ENCODE peak calls at places on chromosomes 13 and 19, in four cellular contexts. One of them, this sample, is unnamed.
A peak's percentile ranks its signal among the peaks of the same experiment; 100 is the strongest.

GRCh38 chr13:108020027-108020426 is 195.3 kb downstream of the LIG4 start:
- DNase-seq in transverse colon: no peak
- DNase-seq in tibial nerve: no peak
- DNase-seq in psoas muscle: no peak
- DNase-seq in this sample: no peak

GRCh38 chr19:45994989-45995714 is at the start of gene CCDC61:
- DNase-seq in transverse colon: peak; percentile 97
- DNase-seq in tibial nerve: peak; percentile 92
- DNase-seq in psoas muscle: peak; percentile 91
- DNase-seq in this sample: peak; percentile 85

GRCh38 chr19:6479836-6480398 is 1.7 kb downstream of the DENND1C start:
- DNase-seq in transverse colon: no peak
- DNase-seq in tibial nerve: no peak
- DNase-seq in psoas muscle: no peak
- DNase-seq in this sample: no peak

GRCh38 chr13:59497845-59498244 is 665.9 kb downstream of the DIAPH3 start:
- DNase-seq in transverse colon: no peak
- DNase-seq in tibial nerve: no peak
- DNase-seq in psoas muscle: no peak
- DNase-seq in this sample: no peak

GRCh38 chr13:32008518-32009175 is 22.9 kb upstream of the FRY start:
- DNase-seq in transverse colon: no peak
- DNase-seq in tibial nerve: no peak
- DNase-seq in psoas muscle: no peak
- DNase-seq in this sample: no peak

GRCh38 chr13:29579094-29579493 is 16.4 kb downstream of the SLC7A1 start:
- DNase-seq in transverse colon: no peak
- DNase-seq in tibial nerve: no peak
- DNase-seq in psoas muscle: no peak
- DNase-seq in this sample: no peak

GRCh38 chr19:38662508-38663155 is 15.2 kb downstream of the ACTN4 start:
- DNase-seq in transverse colon: no peak
- DNase-seq in tibial nerve: no peak
- DNase-seq in psoas muscle: no peak
- DNase-seq in this sample: no peak

GRCh38 chr13:111217661-111218060 is 102.6 kb downstream of the ARHGEF7 start:
- DNase-seq in transverse colon: no peak
- DNase-seq in tibial nerve: no peak
- DNase-seq in psoas muscle: no peak
- DNase-seq in this sample: no peak

GRCh38 chr13:31945202-31945978 is 86.2 kb upstream of the FRY start:
- DNase-seq in transverse colon: peak; percentile 27
- DNase-seq in tibial nerve: peak; percentile 31
- DNase-seq in psoas muscle: peak; percentile 84
- DNase-seq in this sample: no peak

GRCh38 chr13:30408319-30409101 is 13.8 kb upstream of the UBE2L5 start:
- DNase-seq in transverse colon: peak; percentile 97
- DNase-seq in tibial nerve: peak; percentile 93
- DNase-seq in psoas muscle: peak; percentile 97
- DNase-seq in this sample: peak; percentile 82

GRCh38 chr13:98632971-98633370 is 56.1 kb upstream of the STK24 start:
- DNase-seq in transverse colon: no peak
- DNase-seq in tibial nerve: no peak
- DNase-seq in psoas muscle: no peak
- DNase-seq in this sample: no peak

GRCh38 chr13:63124863-63125262 is 1709.2 kb upstream of the PCDH20 start:
- DNase-seq in transverse colon: no peak
- DNase-seq in tibial nerve: no peak
- DNase-seq in psoas muscle: no peak
- DNase-seq in this sample: no peak

GRCh38 chr13:87656311-87656710 is 14.9 kb upstream of the SLITRK5 start:
- DNase-seq in transverse colon: no peak
- DNase-seq in tibial nerve: no peak
- DNase-seq in psoas muscle: no peak
- DNase-seq in this sample: no peak

GRCh38 chr13:73544175-73544574 is 485.4 kb downstream of the KLF5 start:
- DNase-seq in transverse colon: no peak
- DNase-seq in tibial nerve: no peak
- DNase-seq in psoas muscle: no peak
- DNase-seq in this sample: no peak

GRCh38 chr19:16266586-16266942 is 58.1 kb upstream of the KLF2 start:
- DNase-seq in transverse colon: no peak
- DNase-seq in tibial nerve: no peak
- DNase-seq in psoas muscle: no peak
- DNase-seq in this sample: no peak

GRCh38 chr19:419721-420515 is 11.0 kb upstream of the C2CD4C start:
- DNase-seq in transverse colon: no peak
- DNase-seq in tibial nerve: no peak
- DNase-seq in psoas muscle: no peak
- DNase-seq in this sample: no peak

DNA sequence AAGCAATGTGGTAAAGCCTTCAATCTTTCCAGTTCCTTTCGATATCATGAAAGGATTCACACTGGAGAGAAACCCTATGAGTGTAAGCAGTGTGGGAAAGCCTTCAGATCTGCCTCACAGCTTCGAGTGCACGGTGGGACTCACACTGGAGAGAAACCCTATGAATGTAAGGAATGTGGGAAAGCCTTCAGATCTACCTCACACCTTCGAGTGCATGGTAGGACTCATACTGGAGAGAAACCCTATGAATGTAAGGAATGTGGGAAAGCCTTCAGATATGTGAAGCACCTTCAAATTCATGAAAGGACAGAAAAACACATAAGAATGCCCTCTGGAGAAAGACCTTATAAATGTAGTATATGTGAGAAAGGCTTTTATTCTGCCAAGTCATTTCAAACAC is 15.6 kb upstream of the ZNF763 start:
- DNase-seq in transverse colon: no peak
- DNase-seq in tibial nerve: no peak
- DNase-seq in psoas muscle: no peak
- DNase-seq in this sample: no peak
- H3K27ac ChIP-seq in transverse colon: no peak overlapping the region
- H3K27ac ChIP-seq in tibial nerve: no peak overlapping the region
- H3K27ac ChIP-seq in psoas muscle: no peak overlapping the region
- H3K27ac ChIP-seq in this sample: no peak overlapping the region

DNA sequence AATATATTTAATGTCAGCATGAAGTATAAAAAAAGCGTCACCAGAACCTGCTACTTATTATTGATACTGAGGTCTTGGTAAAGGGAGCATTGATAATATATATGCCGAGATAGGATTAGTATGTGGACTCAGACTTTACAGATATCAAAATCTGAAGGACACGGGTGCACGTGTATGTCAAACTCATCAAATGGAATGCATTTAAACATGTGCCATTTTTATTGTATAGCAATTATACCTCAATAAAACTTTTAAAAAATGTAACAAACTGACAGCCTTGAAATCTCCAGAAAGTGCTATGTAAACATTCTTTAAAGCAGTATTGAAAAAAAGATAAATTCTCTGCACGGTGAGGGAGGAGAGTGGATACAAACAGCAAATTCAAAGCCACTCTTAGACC is 157.9 kb downstream of the RNF17 start:
- DNase-seq in transverse colon: no peak
- DNase-seq in tibial nerve: no peak
- DNase-seq in psoas muscle: no peak
- DNase-seq in this sample: no peak
- H3K27ac ChIP-seq in transverse colon: peak overlapping the region; percentile 98
- H3K27ac ChIP-seq in tibial nerve: no peak overlapping the region
- H3K27ac ChIP-seq in psoas muscle: no peak overlapping the region
- H3K27ac ChIP-seq in this sample: no peak overlapping the region

GRCh38 chr19:3684817-3685410 is 15.4 kb downstream of the PIP5K1C start:
- DNase-seq in transverse colon: no peak
- DNase-seq in tibial nerve: no peak
- DNase-seq in psoas muscle: no peak
- DNase-seq in this sample: no peak

GRCh38 chr19:3682741-3683404 is 17.4 kb downstream of the PIP5K1C start:
- DNase-seq in transverse colon: no peak
- DNase-seq in tibial nerve: no peak
- DNase-seq in psoas muscle: no peak
- DNase-seq in this sample: no peak

GRCh38 chr19:3683405-3683865 is 16.8 kb downstream of the PIP5K1C start:
- DNase-seq in transverse colon: no peak
- DNase-seq in tibial nerve: no peak
- DNase-seq in psoas muscle: no peak
- DNase-seq in this sample: no peak

GRCh38 chr19:3682286-3682685 is 18.0 kb downstream of the PIP5K1C start:
- DNase-seq in transverse colon: no peak
- DNase-seq in tibial nerve: no peak
- DNase-seq in psoas muscle: no peak
- DNase-seq in this sample: no peak

GRCh38 chr19:3683866-3684816 is 16.1 kb downstream of the PIP5K1C start:
- DNase-seq in transverse colon: no peak
- DNase-seq in tibial nerve: no peak
- DNase-seq in psoas muscle: no peak
- DNase-seq in this sample: no peak
- H3K27ac ChIP-seq in transverse colon: no peak overlapping the region
- H3K27ac ChIP-seq in tibial nerve: no peak overlapping the region
- H3K27ac ChIP-seq in psoas muscle: no peak overlapping the region
- H3K27ac ChIP-seq in this sample: no peak overlapping the region

DNA sequence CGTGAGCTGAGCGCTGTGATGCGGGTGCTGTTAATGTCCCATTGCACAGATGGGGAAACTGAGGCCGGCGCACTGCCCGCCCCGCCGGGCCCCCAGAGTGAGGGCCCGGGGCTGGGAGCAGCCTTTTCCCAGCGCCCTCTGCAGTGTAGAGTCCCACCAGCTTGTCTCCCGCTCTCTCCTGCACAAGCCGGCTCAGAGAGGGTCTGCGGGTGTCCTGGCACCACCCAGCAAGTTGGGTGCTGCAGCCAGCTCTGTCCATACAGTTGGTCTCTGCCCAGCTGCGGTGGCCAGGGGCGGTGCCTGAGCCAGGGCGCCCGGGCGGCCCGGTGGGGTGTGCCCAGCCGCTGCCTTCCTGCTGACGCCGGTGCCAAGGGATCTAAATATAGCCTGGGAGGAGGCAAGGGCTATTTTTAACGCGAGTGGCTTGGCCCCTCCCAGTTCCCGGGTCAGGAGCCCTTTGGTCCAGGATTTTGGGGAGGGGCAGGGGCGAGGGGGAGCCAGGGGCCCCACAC is 19.3 kb downstream of the GADD45B start:
- DNase-seq in transverse colon: peak; percentile 93
- DNase-seq in tibial nerve: peak; percentile 53
- DNase-seq in psoas muscle: peak; percentile 80
- DNase-seq in this sample: no peak
- H3K27ac ChIP-seq in transverse colon: peak overlapping the region; percentile 71
- H3K27ac ChIP-seq in tibial nerve: peak overlapping the region; percentile 70
- H3K27ac ChIP-seq in psoas muscle: peak overlapping the region; percentile 92
- H3K27ac ChIP-seq in this sample: peak overlapping the region; percentile 86

DNA sequence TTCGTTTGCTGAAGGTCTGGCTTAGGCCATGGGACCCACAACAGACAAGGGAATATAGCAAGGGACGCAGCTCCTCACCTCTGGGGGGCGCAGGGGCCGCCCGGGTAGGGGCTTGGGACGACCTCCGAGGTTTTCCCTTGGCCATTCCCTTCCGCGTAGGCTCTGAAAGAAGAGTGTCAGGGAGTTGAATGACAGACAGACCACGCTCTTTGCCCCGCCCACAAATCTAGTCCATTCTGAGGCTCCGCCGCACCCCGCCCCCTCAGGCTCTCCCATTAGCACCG is 11.4 kb upstream of the ZNF414 start:
- DNase-seq in transverse colon: no peak
- DNase-seq in tibial nerve: no peak
- DNase-seq in psoas muscle: no peak
- DNase-seq in this sample: no peak
- H3K27ac ChIP-seq in transverse colon: peak overlapping the region; percentile 79
- H3K27ac ChIP-seq in tibial nerve: peak overlapping the region; percentile 96
- H3K27ac ChIP-seq in psoas muscle: peak overlapping the region; percentile 83
- H3K27ac ChIP-seq in this sample: peak overlapping the region; percentile 95

GRCh38 chr19:18439910-18440237 is 1.9 kb upstream of the ISYNA1 start:
- DNase-seq in transverse colon: no peak
- DNase-seq in tibial nerve: no peak
- DNase-seq in psoas muscle: no peak
- DNase-seq in this sample: no peak
- H3K27ac ChIP-seq in transverse colon: no peak overlapping the region
- H3K27ac ChIP-seq in tibial nerve: no peak overlapping the region
- H3K27ac ChIP-seq in psoas muscle: no peak overlapping the region
- H3K27ac ChIP-seq in this sample: peak overlapping the region; percentile 6

DNA sequence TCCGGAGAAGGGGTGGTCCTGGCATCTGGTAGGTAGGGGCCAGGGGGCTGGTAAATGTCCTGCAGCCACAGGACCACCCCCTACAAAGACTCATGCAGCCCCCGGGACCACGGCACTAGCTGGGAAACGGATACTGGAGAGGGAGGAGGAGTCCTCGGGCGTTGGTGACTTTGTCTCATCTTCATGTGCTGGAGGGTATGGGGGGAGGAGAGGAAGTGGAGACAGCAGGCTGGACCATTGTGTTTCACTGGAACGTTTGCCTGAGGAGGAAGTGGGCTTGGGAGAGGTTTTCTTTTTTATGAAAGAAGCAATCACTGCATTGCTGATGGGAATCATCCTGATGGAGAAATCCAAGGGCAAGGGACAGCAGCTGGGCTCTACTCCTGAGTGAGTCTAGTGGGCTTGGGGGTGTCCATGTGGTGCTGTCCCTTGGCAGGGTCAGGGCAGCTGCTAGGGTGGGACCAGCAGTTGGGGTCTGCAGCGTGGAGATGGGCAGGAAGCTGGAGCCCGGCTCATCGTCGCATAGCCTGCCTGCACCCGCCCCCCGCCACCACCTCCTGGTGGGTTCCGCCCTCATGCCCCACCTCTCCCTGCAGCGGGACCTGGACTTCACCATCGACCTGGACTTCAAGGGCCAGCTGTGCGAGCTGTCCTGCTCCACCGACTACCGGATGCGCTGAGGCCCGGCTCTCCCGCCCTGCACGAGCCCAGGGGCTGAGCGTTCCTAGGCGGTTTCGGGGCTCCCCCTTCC is 1.7 kb upstream of the ADM5 start:
- DNase-seq in transverse colon: no peak
- DNase-seq in tibial nerve: no peak
- DNase-seq in psoas muscle: no peak
- DNase-seq in this sample: no peak
- H3K27ac ChIP-seq in transverse colon: no peak overlapping the region
- H3K27ac ChIP-seq in tibial nerve: no peak overlapping the region
- H3K27ac ChIP-seq in psoas muscle: no peak overlapping the region
- H3K27ac ChIP-seq in this sample: peak overlapping the region; percentile 80

DNA sequence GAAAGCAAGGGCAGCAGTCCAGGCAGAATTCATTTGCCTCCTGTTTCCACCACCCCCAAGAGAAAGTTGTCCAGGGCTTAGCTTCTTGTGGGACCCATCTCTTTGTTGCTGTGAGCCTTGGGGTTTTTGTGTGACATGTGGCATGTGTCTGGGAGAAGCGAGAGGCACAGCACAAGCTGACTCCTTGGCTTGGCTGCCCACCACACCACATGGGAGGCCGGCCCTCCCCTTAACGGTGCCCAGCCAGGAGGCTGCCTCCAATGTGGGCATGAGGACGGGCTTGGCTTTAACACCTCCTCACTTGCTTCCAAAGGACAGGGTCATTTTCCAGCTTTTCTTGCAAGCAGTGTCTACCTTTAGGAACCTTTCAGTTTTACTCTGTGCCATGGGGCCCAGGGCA is 81.6 kb downstream of the ZNF536 start:
- DNase-seq in transverse colon: no peak
- DNase-seq in tibial nerve: no peak
- DNase-seq in psoas muscle: no peak
- DNase-seq in this sample: no peak
- H3K27ac ChIP-seq in transverse colon: no peak overlapping the region
- H3K27ac ChIP-seq in tibial nerve: no peak overlapping the region
- H3K27ac ChIP-seq in psoas muscle: no peak overlapping the region
- H3K27ac ChIP-seq in this sample: no peak overlapping the region

GRCh38 chr19:31554360-31554759 is 205.1 kb upstream of the TSHZ3 start:
- DNase-seq in transverse colon: no peak
- DNase-seq in tibial nerve: peak; percentile 43
- DNase-seq in psoas muscle: no peak
- DNase-seq in this sample: no peak
- H3K27ac ChIP-seq in transverse colon: no peak overlapping the region
- H3K27ac ChIP-seq in tibial nerve: peak overlapping the region; percentile 39
- H3K27ac ChIP-seq in psoas muscle: no peak overlapping the region
- H3K27ac ChIP-seq in this sample: no peak overlapping the region